ENCODE peak calls at places on chromosomes 1 and 21, in six cellular contexts. One of them, this sample, is unnamed.

GRCh38 chr1:238777551-238777950 is 608.8 kb upstream of the CHRM3 start:
- DNase-seq in T-helper 9 cell: no peak
- DNase-seq in uterus: no peak
- DNase-seq in stimulated activated CD8-positive, alpha-beta memory T cell treated with anti-CD3 and anti-CD28 coated beads, Interleukin-15, amount 100 ng/mL, for 4 hours: no peak
- DNase-seq in non-pigmented ciliary epithelial cell: no peak
- DNase-seq in WERI-Rb-1: no peak
- DNase-seq in this sample: no peak

GRCh38 chr1:58620259-58620658 is 43.2 kb upstream of the TACSTD2 start:
- DNase-seq in WERI-Rb-1: peak; percentile 17
- DNase-seq in stimulated activated CD8-positive, alpha-beta memory T cell treated with anti-CD3 and anti-CD28 coated beads, Interleukin-15, amount 100 ng/mL, for 4 hours: no peak
- DNase-seq in non-pigmented ciliary epithelial cell: no peak
- DNase-seq in uterus: no peak
- DNase-seq in T-helper 9 cell: no peak
- DNase-seq in this sample: no peak

GRCh38 chr1:83508485-83509151 is 490.3 kb downstream of the TTLL7 start:
- DNase-seq in T-helper 9 cell: no peak
- DNase-seq in WERI-Rb-1: no peak
- DNase-seq in non-pigmented ciliary epithelial cell: no peak
- DNase-seq in uterus: no peak
- DNase-seq in stimulated activated CD8-positive, alpha-beta memory T cell treated with anti-CD3 and anti-CD28 coated beads, Interleukin-15, amount 100 ng/mL, for 4 hours: peak; percentile 19
- DNase-seq in this sample: peak; percentile 61

GRCh38 chr1:184827600-184828368 is 73.1 kb upstream of the EDEM3 start:
- DNase-seq in uterus: no peak
- DNase-seq in T-helper 9 cell: no peak
- DNase-seq in stimulated activated CD8-positive, alpha-beta memory T cell treated with anti-CD3 and anti-CD28 coated beads, Interleukin-15, amount 100 ng/mL, for 4 hours: no peak
- DNase-seq in WERI-Rb-1: no peak
- DNase-seq in non-pigmented ciliary epithelial cell: peak; percentile 55
- DNase-seq in this sample: no peak

GRCh38 chr1:207867136-207868081 is 43.5 kb downstream of the CD34 start:
- DNase-seq in stimulated activated CD8-positive, alpha-beta memory T cell treated with anti-CD3 and anti-CD28 coated beads, Interleukin-15, amount 100 ng/mL, for 4 hours: no peak
- DNase-seq in non-pigmented ciliary epithelial cell: no peak
- DNase-seq in WERI-Rb-1: no peak
- DNase-seq in T-helper 9 cell: no peak
- DNase-seq in uterus: no peak
- DNase-seq in this sample: peak; percentile 71

GRCh38 chr1:95035536-95035935 is 37.2 kb downstream of the ALG14 start:
- DNase-seq in T-helper 9 cell: no peak
- DNase-seq in stimulated activated CD8-positive, alpha-beta memory T cell treated with anti-CD3 and anti-CD28 coated beads, Interleukin-15, amount 100 ng/mL, for 4 hours: no peak
- DNase-seq in WERI-Rb-1: no peak
- DNase-seq in non-pigmented ciliary epithelial cell: peak; percentile 92
- DNase-seq in uterus: no peak
- DNase-seq in this sample: no peak

GRCh38 chr1:6476483-6476882 is 10.5 kb upstream of the TNFRSF25 start:
- DNase-seq in WERI-Rb-1: no peak
- DNase-seq in uterus: no peak
- DNase-seq in non-pigmented ciliary epithelial cell: no peak
- DNase-seq in T-helper 9 cell: no peak
- DNase-seq in stimulated activated CD8-positive, alpha-beta memory T cell treated with anti-CD3 and anti-CD28 coated beads, Interleukin-15, amount 100 ng/mL, for 4 hours: no peak
- DNase-seq in this sample: no peak

GRCh38 chr21:15841856-15842564 is 112.2 kb downstream of the USP25 start:
- DNase-seq in stimulated activated CD8-positive, alpha-beta memory T cell treated with anti-CD3 and anti-CD28 coated beads, Interleukin-15, amount 100 ng/mL, for 4 hours: no peak
- DNase-seq in non-pigmented ciliary epithelial cell: peak; percentile 56
- DNase-seq in uterus: no peak
- DNase-seq in WERI-Rb-1: no peak
- DNase-seq in T-helper 9 cell: no peak
- DNase-seq in this sample: no peak

GRCh38 chr1:15760520-15761211 is 2.1 kb downstream of the FBLIM1 start:
- DNase-seq in WERI-Rb-1: no peak
- DNase-seq in non-pigmented ciliary epithelial cell: no peak
- DNase-seq in T-helper 9 cell: no peak
- DNase-seq in uterus: peak; percentile 39
- DNase-seq in stimulated activated CD8-positive, alpha-beta memory T cell treated with anti-CD3 and anti-CD28 coated beads, Interleukin-15, amount 100 ng/mL, for 4 hours: no peak
- DNase-seq in this sample: no peak

GRCh38 chr21:33976082-33976979 is 60.7 kb upstream of the ATP5PO start:
- DNase-seq in non-pigmented ciliary epithelial cell: peak; percentile 95
- DNase-seq in uterus: peak; percentile 52
- DNase-seq in T-helper 9 cell: peak; percentile 30
- DNase-seq in WERI-Rb-1: peak; percentile 80
- DNase-seq in stimulated activated CD8-positive, alpha-beta memory T cell treated with anti-CD3 and anti-CD28 coated beads, Interleukin-15, amount 100 ng/mL, for 4 hours: peak; percentile 35
- DNase-seq in this sample: peak; percentile 69

GRCh38 chr1:26531651-26532131 is 2.1 kb downstream of the RPS6KA1 start:
- DNase-seq in WERI-Rb-1: no peak
- DNase-seq in stimulated activated CD8-positive, alpha-beta memory T cell treated with anti-CD3 and anti-CD28 coated beads, Interleukin-15, amount 100 ng/mL, for 4 hours: no peak
- DNase-seq in uterus: no peak
- DNase-seq in non-pigmented ciliary epithelial cell: no peak
- DNase-seq in T-helper 9 cell: no peak
- DNase-seq in this sample: no peak